ENCODE peak calls at places on chromosomes 2 and 18, in eight cellular contexts. M is neural crest cell, W is GM13977, D is esophagus muscularis mucosa, K is GM12865, O is HCT116, U is body of pancreas, I is left ventricle myocardium inferior. B is an unnamed sample.

GRCh38 chr2:18814387-18814786 is 225.0 kb upstream of the NT5C1B start:
- DNase-seq in M (no peak), W (no peak), D (no peak), K (peak), O (no peak), U (no peak), I (no peak), B (no peak)

GRCh38 chr2:158060862-158061435 is 40.7 kb upstream of the UPP2 start:
- DNase-seq in M (no peak), W (no peak), D (no peak), K (no peak), O (peak), U (no peak), I (no peak), B (no peak)

GRCh38 chr2:102891261-102891660 is 129.4 kb downstream of the TMEM182 start:
- DNase-seq in M (no peak), W (no peak), D (peak), K (no peak), O (no peak), U (no peak), I (no peak), B (no peak)

GRCh38 chr2:137881711-137882110 is 82.6 kb upstream of the HNMT start:
- DNase-seq in M (no peak), W (no peak), D (no peak), K (no peak), O (no peak), U (no peak), I (no peak), B (no peak)

GRCh38 chr2:219658447-219658846 is 31.0 kb downstream of the SLC4A3 start:
- DNase-seq in M (no peak), W (no peak), D (no peak), K (no peak), O (no peak), U (no peak), I (no peak), B (no peak)

GRCh38 chr2:158729873-158730620 is 65.1 kb upstream of the DAPL1 start:
- DNase-seq in M (no peak), W (no peak), D (no peak), K (no peak), O (no peak), U (no peak), I (no peak), B (peak)

GRCh38 chr2:164538250-164538866 is 82.9 kb downstream of the GRB14 start:
- DNase-seq in M (no peak), W (peak), D (no peak), K (peak), O (peak), U (peak), I (no peak), B (peak)

GRCh38 chr2:215603440-215603839 is 167.6 kb upstream of the FN1 start:
- DNase-seq in M (no peak), W (no peak), D (no peak), K (no peak), O (no peak), U (no peak), I (no peak), B (no peak)

GRCh38 chr18:12288406-12288762 is 19.7 kb upstream of the TUBB6 start:
- DNase-seq in M (no peak), W (no peak), D (no peak), K (no peak), O (no peak), U (no peak), I (no peak), B (no peak)

GRCh38 chr2:207061181-207061580 is 104.6 kb downstream of the KLF7 start:
- DNase-seq in M (no peak), W (no peak), D (no peak), K (no peak), O (no peak), U (no peak), I (no peak), B (no peak)

GRCh38 chr2:239396881-239397681 is 3.7 kb downstream of the HDAC4 start:
- DNase-seq in M (no peak), W (no peak), D (no peak), K (peak), O (no peak), U (peak), I (no peak), B (no peak)
- TF ChIP-seq CTCF in M (no peak), W (peak), D (peak), K (peak), O (peak), U (peak), I (peak), B (no peak)

GRCh38 chr2:45191096-45191863 is 182.0 kb upstream of the SIX2 start:
- DNase-seq in M (no peak), W (no peak), D (no peak), K (no peak), O (no peak), U (no peak), I (no peak), B (no peak)

GRCh38 chr2:45191972-45192371 is 182.7 kb upstream of the SIX2 start:
- DNase-seq in M (no peak), W (no peak), D (no peak), K (no peak), O (no peak), U (peak), I (peak), B (no peak)

GRCh38 chr2:45192991-45193390 is 183.7 kb upstream of the SIX2 start:
- DNase-seq in M (no peak), W (no peak), D (no peak), K (no peak), O (no peak), U (no peak), I (no peak), B (no peak)

GRCh38 chr2:45192481-45192880 is 183.2 kb upstream of the SIX2 start:
- DNase-seq in M (no peak), W (no peak), D (no peak), K (no peak), O (no peak), U (no peak), I (no peak), B (no peak)

DNA sequence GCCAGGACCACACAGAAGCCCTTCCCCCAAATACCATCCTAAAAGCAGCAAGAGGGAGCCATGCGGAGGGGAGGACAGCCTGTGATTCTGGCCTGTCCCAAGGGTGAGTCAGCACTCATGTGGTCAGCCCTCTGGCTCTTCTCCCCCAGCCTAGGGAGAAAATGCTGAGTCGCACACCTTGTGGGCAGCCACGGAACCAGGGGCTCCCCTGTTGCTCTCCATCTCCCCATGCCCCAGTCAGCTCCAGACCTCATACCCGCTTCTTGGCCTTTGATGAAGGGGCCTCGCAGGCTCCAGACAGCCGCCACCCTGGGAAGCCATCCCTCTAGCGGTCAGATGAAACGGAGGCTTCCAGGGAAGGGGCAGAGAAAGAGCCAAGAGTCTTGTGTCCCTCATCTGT is 181.2 kb upstream of the SIX2 start:
- DNase-seq in M (no peak), W (no peak), D (no peak), K (no peak), O (no peak), U (no peak), I (no peak), B (no peak)
- TF ChIP-seq CTCF in M (no peak), W (no peak), D (no peak), K (no peak), O (no peak), U (no peak), I (no peak), B (no peak)

DNA sequence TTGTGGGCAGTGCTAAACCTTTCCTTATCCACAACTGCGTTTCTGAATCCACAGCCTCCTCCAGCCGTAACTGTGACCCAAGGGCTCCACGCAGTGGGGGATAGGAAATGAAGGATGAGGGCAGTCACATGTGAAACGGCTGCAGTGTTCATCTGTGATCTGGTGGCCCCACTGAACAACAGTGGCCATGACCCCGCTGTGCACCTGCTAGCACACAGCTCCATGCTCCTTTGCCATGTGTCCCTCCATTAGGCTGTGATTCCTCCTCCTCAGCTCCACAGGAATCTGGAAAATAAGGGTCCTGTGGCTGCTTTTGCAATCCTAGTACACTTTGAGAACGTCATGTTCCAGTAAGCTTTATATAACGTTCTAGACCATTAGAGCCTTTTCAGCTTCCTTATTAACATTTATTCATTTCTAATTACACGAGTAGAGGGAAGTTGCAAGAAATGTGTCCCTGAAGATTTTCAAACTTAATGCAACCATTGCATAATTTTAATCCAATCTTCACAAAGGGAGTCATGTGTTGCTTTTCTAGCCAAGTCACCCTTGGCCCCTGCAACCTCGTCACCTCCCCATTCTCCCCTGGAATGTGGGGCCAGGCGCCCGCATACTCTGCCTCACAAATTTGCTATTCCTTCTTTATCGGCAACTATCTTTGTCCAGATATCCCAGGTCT is 7.1 kb upstream of the NAPG start:
- DNase-seq in M (peak), W (peak), D (no peak), K (no peak), O (no peak), U (peak), I (peak), B (peak)
- TF ChIP-seq CTCF in M (peak), W (peak), D (peak), K (no peak), O (no peak), U (peak), I (peak), B (peak)

DNA sequence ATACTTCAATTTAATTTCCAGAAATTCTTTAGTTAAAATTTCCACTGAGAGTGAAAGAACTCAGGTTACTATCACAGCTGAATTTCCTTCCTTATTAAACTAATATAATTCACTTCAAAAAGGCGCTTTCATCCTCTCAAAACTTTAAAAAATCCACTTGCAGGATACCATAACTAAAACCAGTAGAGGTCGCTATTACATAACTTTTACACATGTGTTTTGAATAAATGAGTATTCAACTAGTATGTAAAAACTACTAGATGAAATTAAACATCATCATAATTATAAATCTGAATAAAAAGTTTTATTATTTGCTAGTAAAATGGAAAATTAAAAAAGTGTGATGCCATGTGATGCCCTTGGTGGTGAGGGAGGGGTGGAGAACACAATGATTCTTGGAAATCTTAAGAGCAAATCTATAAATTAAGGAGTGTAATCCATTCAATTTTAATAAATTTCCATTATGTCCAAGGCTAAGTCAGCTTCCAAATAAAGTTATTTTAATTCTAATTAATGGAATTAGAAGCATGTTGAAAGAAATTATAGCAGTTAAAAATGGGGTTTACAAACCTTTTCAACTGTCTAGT is 61.4 kb downstream of the SOS1 start:
- DNase-seq in M (no peak), W (peak), D (no peak), K (peak), O (peak), U (no peak), I (no peak), B (no peak)
- TF ChIP-seq CTCF in M (peak), W (peak), D (peak), K (peak), O (peak), U (peak), I (peak), B (peak)

GRCh38 chr2:238106339-238106697 is 6.2 kb downstream of the ESPNL start:
- DNase-seq in M (no peak), W (no peak), D (no peak), K (no peak), O (no peak), U (no peak), I (no peak), B (no peak)
- TF ChIP-seq CTCF in M (no peak), W (no peak), D (no peak), K (no peak), O (no peak), U (no peak), I (no peak), B (no peak)

DNA sequence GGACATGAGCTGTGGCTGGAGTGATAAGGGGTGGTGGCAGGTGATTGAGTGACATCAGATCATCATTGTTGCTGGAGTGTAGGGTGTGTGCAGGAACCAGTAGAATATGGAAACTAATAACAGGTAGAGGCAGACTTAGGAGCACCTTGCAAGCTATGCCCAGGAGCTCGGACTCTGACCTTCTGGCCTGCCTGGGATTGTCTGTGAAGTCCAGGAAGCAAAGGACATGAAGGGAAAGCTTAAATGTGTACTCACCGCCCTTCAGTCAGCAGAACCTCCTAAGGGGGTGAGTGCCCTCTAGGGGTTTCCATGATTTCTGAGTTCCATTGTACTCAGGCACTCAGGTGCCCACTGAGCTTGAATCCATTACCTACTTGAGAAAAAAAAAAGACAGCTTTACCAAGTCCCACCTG is 104.2 kb downstream of the CRIM1 start:
- DNase-seq in M (no peak), W (no peak), D (peak), K (no peak), O (peak), U (peak), I (no peak), B (peak)
- TF ChIP-seq CTCF in M (peak), W (no peak), D (peak), K (no peak), O (peak), U (peak), I (peak), B (peak)

GRCh38 chr2:136024616-136025015 is 39.2 kb upstream of the DARS1 start:
- DNase-seq in M (no peak), W (no peak), D (no peak), K (no peak), O (no peak), U (no peak), I (no peak), B (no peak)

GRCh38 chr2:136023416-136023815 is 38.0 kb upstream of the DARS1 start:
- DNase-seq in M (no peak), W (no peak), D (no peak), K (no peak), O (no peak), U (no peak), I (no peak), B (no peak)

GRCh38 chr2:136022747-136023146 is 37.3 kb upstream of the DARS1 start:
- DNase-seq in M (no peak), W (no peak), D (no peak), K (no peak), O (no peak), U (no peak), I (no peak), B (no peak)

GRCh38 chr2:136025057-136025973 is 39.9 kb upstream of the DARS1 start:
- DNase-seq in M (peak), W (peak), D (no peak), K (peak), O (peak), U (peak), I (peak), B (peak)

DNA sequence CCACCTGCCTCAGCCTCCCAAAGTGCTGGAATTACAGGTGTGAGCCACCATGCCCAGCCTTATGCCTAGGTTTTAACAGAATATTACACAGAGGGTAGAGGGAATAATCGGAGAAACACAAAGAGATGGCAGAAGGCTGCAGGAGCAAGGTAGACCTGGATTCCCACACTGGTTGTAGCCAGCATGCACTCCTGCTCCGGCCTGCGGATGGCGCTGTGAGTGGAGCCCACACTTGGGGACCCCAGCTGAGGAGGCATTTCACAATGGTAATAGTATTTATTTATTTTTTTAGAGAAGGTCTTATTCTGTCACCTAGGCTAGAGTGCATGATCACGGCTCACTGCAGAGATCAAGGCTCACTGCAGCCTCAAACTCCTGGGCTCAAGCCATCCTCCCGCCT is 38.8 kb upstream of the DARS1 start:
- DNase-seq in M (no peak), W (no peak), D (no peak), K (no peak), O (no peak), U (no peak), I (no peak), B (no peak)
- TF ChIP-seq CTCF in M (no peak), W (no peak), D (no peak), K (no peak), O (peak), U (no peak), I (no peak), B (no peak)

GRCh38 chr18:50663626-50664441 is 103.9 kb downstream of the MAPK4 start:
- DNase-seq in M (no peak), W (no peak), D (no peak), K (no peak), O (no peak), U (no peak), I (no peak), B (no peak)

GRCh38 chr18:50662775-50663383 is 103.0 kb downstream of the MAPK4 start:
- DNase-seq in M (no peak), W (no peak), D (no peak), K (no peak), O (no peak), U (no peak), I (no peak), B (peak)

GRCh38 chr18:50661013-50661412 is 101.1 kb downstream of the MAPK4 start:
- DNase-seq in M (no peak), W (no peak), D (no peak), K (no peak), O (no peak), U (no peak), I (no peak), B (no peak)

GRCh38 chr18:50659091-50660003 is 99.5 kb downstream of the MAPK4 start:
- DNase-seq in M (no peak), W (no peak), D (no peak), K (no peak), O (peak), U (no peak), I (no peak), B (no peak)

GRCh38 chr18:50662177-50662576 is 102.3 kb downstream of the MAPK4 start:
- DNase-seq in M (no peak), W (peak), D (no peak), K (peak), O (peak), U (peak), I (no peak), B (no peak)
- TF ChIP-seq CTCF in M (peak), W (peak), D (peak), K (peak), O (peak), U (peak), I (peak), B (peak)

GRCh38 chr2:105454801-105455485 is 56.1 kb upstream of the FHL2 start:
- DNase-seq in M (no peak), W (peak), D (no peak), K (peak), O (peak), U (peak), I (no peak), B (no peak)
- TF ChIP-seq CTCF in M (peak), W (peak), D (no peak), K (peak), O (peak), U (no peak), I (peak), B (no peak)

DNA sequence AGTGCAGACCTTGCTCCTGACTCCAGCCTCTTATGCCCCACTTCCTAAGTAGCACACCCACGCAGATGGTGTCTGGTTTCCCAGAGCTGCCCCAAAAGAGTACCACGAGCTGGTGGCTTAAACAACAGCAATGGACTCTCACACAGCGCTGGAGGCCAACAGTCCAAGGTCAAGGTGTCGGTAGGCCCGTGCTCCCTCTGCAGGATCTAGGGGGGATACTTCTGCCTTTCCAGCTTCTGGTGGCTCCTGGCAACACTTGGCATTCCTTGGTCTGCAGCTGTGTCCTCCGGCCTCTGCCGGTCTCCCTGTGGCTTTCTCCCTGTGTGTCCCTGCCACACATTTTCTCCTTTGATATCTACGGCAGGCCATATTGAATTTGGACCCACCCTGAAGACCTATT is 99.0 kb downstream of the TSHZ1 start:
- DNase-seq in M (no peak), W (no peak), D (peak), K (no peak), O (no peak), U (no peak), I (no peak), B (no peak)
- TF ChIP-seq CTCF in M (no peak), W (no peak), D (no peak), K (no peak), O (no peak), U (no peak), I (peak), B (no peak)